ENCODE peak calls at places on chromosome 16, in four cellular contexts. V is ovary, J is stomach, F is K562. X is an unnamed sample.

GRCh38 chr16:75621170-75621477 is 2.0 kb downstream of the ADAT1 start:
- DNase-seq in V (no peak), J (no peak), F (peak), X (no peak)

GRCh38 chr16:53207810-53208752 is 153.3 kb downstream of the CHD9 start:
- DNase-seq in V (peak), J (peak), F (peak), X (peak)

GRCh38 chr16:57470683-57471082 is 8.2 kb downstream of the POLR2C start:
- DNase-seq in V (peak), J (peak), F (no peak), X (peak)

GRCh38 chr16:30551781-30552180 is 6.4 kb downstream of the ZNF764 start:
- DNase-seq in V (no peak), J (no peak), F (no peak), X (no peak)

GRCh38 chr16:23362460-23363317 is 60.6 kb downstream of the SCNN1B start:
- DNase-seq in V (no peak), J (peak), F (no peak), X (peak)

GRCh38 chr16:19411298-19411697 is 6.4 kb upstream of the TMC5 start:
- DNase-seq in V (no peak), J (no peak), F (no peak), X (no peak)

GRCh38 chr16:53052519-53053501 is at the start of gene CHD9NB:
- DNase-seq in V (no peak), J (no peak), F (no peak), X (peak)

GRCh38 chr16:17072104-17072503 is 398.7 kb downstream of the XYLT1 start:
- DNase-seq in V (no peak), J (no peak), F (no peak), X (no peak)

GRCh38 chr16:11145821-11146211 is 110.2 kb downstream of the SOCS1 start:
- DNase-seq in V (no peak), J (no peak), F (no peak), X (no peak)

GRCh38 chr16:77227745-77228144 is 28.5 kb downstream of the SYCE1L start:
- DNase-seq in V (no peak), J (no peak), F (no peak), X (no peak)

GRCh38 chr16:23148166-23148512 is 1.1 kb downstream of the USP31 start:
- DNase-seq in V (no peak), J (no peak), F (no peak), X (no peak)

GRCh38 chr16:75296606-75297005 is 45.2 kb upstream of the BCAR1 start:
- DNase-seq in V (no peak), J (no peak), F (no peak), X (no peak)

GRCh38 chr16:4392382-4393242 is 21.0 kb downstream of the VASN start:
- DNase-seq in V (peak), J (peak), F (no peak), X (no peak)

GRCh38 chr16:70778901-70779309 is 22.1 kb downstream of the VAC14 start:
- DNase-seq in V (peak), J (no peak), F (no peak), X (peak)

GRCh38 chr16:1688807-1689560 is 10.9 kb downstream of the JPT2 start:
- DNase-seq in V (no peak), J (peak), F (no peak), X (no peak)

GRCh38 chr16:72657791-72658190 is 390.1 kb downstream of the ZFHX3 start:
- DNase-seq in V (no peak), J (no peak), F (no peak), X (no peak)

GRCh38 chr16:58120216-58120615 is 9.0 kb downstream of the CFAP20 start:
- DNase-seq in V (no peak), J (no peak), F (no peak), X (no peak)

GRCh38 chr16:80824623-80825364 is 20.4 kb upstream of the CDYL2 start:
- DNase-seq in V (no peak), J (peak), F (peak), X (peak)

GRCh38 chr16:79601978-79602609 is 1.6 kb upstream of the MAF start:
- DNase-seq in V (peak), J (peak), F (peak), X (peak)

GRCh38 chr16:1630450-1631213 is 18.5 kb downstream of the CRAMP1 start:
- DNase-seq in V (no peak), J (no peak), F (no peak), X (no peak)

GRCh38 chr16:4663756-4664465 is 29.5 kb upstream of the NUDT16L1 start:
- DNase-seq in V (no peak), J (peak), F (no peak), X (peak)

GRCh38 chr16:66418165-66418962 is 8.7 kb upstream of the BEAN1 start:
- DNase-seq in V (no peak), J (no peak), F (no peak), X (no peak)

GRCh38 chr16:27285676-27286196 is 17.2 kb upstream of the NSMCE1 start:
- DNase-seq in V (no peak), J (no peak), F (no peak), X (peak)

GRCh38 chr16:24758373-24758772 is 28.9 kb downstream of the TNRC6A start:
- DNase-seq in V (no peak), J (no peak), F (no peak), X (no peak)

GRCh38 chr16:1299868-1300203 is 9.6 kb upstream of the UBE2I start:
- DNase-seq in V (no peak), J (no peak), F (no peak), X (no peak)

GRCh38 chr16:66928702-66929388 is 3.5 kb upstream of the RRAD start:
- DNase-seq in V (no peak), J (no peak), F (peak), X (peak)

GRCh38 chr16:47142469-47143328 is 1.0 kb downstream of the NETO2 start:
- DNase-seq in V (peak), J (peak), F (peak), X (peak)

GRCh38 chr16:3088925-3089716 is 10.0 kb downstream of the ZSCAN10 start:
- DNase-seq in V (no peak), J (no peak), F (no peak), X (no peak)

GRCh38 chr16:17194190-17194780 is 276.5 kb downstream of the XYLT1 start:
- DNase-seq in V (peak), J (peak), F (peak), X (peak)

GRCh38 chr16:87784812-87785211 is 19.0 kb upstream of the KLHDC4 start:
- DNase-seq in V (no peak), J (no peak), F (no peak), X (no peak)

GRCh38 chr16:57039148-57039812 is 49.9 kb downstream of the NLRC5 start:
- DNase-seq in V (no peak), J (no peak), F (no peak), X (peak)

GRCh38 chr16:10951016-10951415 is 6.7 kb downstream of the CLEC16A start:
- DNase-seq in V (no peak), J (no peak), F (no peak), X (no peak)

GRCh38 chr16:14958970-14959369 is 15.9 kb upstream of the PDXDC1 start:
- DNase-seq in V (no peak), J (no peak), F (no peak), X (no peak)

GRCh38 chr16:14289692-14290340 is 218.7 kb downstream of the MRTFB start:
- DNase-seq in V (no peak), J (peak), F (peak), X (no peak)

GRCh38 chr16:27154573-27155521 is 48.5 kb upstream of the KDM8 start:
- DNase-seq in V (peak), J (peak), F (peak), X (peak)

DNA sequence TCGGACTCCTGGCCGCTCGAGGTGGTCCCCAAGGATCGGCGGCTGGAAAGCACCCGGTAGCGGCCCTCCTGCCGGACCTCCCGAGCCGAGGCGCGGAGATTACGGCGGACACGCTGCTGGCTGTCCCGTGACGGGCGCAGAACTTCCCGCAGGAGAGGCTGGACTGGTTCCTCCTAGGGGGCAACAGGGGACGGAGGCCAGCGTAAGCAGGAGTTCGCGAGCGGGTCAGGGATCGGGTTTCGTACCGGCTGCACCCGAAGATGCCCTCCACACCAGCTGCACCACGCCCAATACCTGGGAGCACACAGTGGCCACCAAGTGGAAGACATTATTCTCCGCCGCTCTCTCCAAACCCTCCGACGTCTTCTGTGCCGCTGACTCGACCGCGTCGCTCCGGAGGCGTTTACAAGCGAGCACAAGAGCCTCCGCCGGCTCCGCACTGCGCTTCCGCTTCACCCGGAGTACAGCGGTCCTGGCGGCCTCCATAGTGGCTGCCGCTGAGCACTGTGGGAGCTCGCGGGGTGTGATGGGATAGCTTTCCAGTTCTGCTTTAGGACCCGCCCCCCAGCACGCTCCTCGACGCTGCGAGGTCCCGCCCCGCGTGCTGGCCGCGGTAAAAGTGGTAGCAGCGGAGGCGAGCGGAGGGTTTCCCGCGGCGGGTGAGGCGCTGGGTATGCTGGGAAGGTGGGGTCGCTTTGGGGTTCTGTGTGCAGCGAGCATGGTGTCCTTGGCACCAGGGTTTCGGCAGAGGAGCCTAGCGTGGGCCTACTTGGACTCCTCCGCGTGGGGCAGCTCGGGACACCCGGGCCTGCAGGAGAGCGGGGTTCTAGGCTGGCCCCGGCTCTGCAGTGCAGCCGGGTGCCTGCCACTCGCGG is at the start of the genes PRMT7 and SLC7A6OS:
- DNase-seq in V (peak), J (peak), F (peak), X (peak)
- TF ChIP-seq POLR2A in V (peak), J (no peak), F (peak), X (peak)

DNA sequence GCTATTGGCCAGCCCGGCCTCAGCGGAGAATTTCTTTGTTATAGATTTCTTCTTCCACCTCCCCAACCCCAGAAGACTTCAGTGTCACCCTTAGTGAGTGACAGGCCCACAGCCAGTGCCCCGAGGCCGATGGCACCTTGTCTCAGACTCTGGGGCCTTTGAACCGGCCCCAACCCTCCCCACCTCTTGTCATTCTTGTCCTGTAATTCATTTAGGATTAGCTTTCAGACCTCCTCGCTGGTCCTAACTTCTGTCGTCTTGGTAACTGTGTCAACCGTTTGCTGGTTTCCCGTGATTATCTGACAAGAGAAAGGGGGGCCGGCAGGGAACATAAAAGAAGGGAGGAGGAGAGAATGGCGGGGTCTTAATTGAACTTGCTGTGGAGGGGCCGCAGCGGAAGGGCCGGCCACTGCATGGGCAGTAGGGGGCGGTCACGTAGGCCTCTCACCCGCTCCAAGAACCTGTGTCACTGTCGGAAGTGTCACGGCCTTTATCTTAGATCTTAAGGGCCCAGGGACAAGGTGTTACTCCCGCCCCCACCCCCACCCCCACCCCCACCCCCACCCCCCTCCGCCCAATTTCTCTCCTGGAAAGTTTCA is 46.5 kb upstream of the GSE1 start:
- DNase-seq in V (no peak), J (no peak), F (no peak), X (peak)
- TF ChIP-seq CTCF in V (no peak), J (no peak), F (peak), X (no peak)

DNA sequence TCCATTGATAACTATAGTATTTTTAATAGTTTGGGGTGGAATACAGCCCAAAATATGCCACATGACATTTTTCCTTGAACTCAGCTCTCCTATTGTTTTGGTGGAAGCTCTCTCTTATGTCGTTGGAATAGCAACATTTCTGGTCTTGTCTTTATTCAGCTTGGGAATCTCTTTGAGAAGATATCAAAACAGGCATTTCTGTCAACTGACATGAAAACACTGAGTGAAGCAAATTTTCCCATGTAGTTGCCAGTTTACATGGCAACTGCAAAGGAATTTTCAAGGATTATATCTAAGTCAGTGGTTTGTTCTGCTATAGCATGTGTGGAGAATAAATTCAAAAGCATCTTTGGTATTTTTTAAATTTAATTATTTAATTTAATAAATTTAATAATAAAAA is 863.5 kb upstream of the CDH8 start:
- DNase-seq in V (no peak), J (no peak), F (no peak), X (no peak)
- TF ChIP-seq EP300 in V (no peak), J (no peak), F (no peak), X (no peak)

DNA sequence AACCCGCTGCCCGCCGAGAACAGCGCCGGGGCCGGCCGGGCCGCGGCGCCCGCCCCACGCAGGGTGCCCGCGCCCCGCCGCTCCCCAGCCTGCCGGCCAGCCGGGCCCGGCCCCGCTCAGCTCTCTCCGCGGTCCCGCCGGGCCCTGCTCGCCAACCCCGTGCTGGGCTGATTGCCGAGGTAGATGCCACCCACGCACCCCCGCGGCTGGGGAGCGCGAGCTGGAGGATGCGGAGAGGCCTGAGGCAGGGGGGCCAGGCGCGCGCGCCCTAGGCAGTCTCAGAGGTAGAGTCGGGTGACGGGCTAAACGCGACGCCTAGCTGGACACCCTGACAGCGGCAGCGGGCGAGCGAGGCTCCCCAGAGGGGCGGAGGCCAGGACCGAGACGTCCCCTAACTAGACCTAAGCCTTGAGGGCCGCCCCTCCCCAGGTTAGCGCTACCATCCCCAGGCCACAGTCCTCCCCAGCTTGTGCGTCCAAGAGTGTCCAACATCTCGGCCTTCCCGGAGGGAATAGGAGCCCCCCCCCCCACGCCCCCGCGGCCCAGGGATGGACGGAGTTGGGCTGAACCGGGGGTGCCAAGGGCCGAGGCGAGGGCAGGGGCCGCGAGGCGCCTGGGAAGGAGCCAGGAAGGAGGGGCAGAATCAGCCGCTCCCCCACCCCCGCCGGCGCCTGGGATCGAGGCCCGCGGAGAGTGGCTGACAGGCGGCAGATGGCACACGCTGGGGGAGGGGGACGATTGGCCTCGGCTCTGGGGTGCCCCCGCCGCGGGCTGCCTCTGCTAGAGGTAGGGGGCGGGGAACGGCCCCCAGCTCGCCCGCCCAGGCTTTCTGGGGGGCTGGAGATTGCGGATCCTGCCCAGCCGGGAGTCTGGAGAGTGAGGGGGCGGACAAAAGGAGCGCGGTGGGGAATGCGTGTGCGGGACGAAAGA is 2.6 kb upstream of the ZNF423 start:
- DNase-seq in V (peak), J (no peak), F (peak), X (peak)
- TF ChIP-seq POLR2A in V (peak), J (no peak), F (no peak), X (peak)

DNA sequence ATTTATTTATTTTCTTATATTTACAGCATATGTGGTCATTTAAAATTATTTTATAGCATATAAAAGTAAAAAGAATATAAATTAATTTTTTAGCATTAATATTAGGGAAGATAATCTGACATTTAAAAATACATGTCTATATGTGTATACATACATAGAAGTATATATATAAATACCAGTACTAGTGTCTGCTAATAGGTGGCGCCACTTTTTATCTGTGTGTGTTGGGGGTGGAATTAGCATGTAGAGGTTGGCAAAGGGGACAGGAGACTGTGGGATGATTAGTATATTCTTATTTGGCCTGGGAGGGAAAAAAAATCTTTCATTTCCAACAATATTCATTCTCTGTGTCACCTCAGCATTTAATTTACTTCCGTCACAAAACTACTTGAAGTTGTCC is 359.1 kb downstream of the WWOX start:
- DNase-seq in V (no peak), J (no peak), F (no peak), X (no peak)
- TF ChIP-seq CTCF in V (no peak), J (no peak), F (no peak), X (no peak)

X was measured in transverse colon.